ENCODE peak calls at places on chromosomes 3 and 15, in four cellular contexts. U, X, T and D are unnamed samples.

GRCh38 chr3:55405436-55405835 is 81.7 kb downstream of the WNT5A start:
- DNase-seq in T (no peak), U (no peak), X (peak), D (no peak)

GRCh38 chr15:27059610-27060202 is 88.7 kb downstream of the GABRG3 start:
- DNase-seq in T (no peak), X (peak), U (peak), D (no peak)

GRCh38 chr3:136903899-136904298 is 41.9 kb downstream of the NCK1 start:
- DNase-seq in X (no peak), T (no peak), U (no peak), D (no peak)

GRCh38 chr3:106711650-106712049 is 665.6 kb upstream of the CCDC54 start:
- DNase-seq in X (no peak), T (no peak), U (no peak), D (no peak)

GRCh38 chr3:128423525-128424147 is 43.1 kb downstream of the DNAJB8 start:
- DNase-seq in U (no peak), X (no peak), T (no peak), D (no peak)

GRCh38 chr3:100737334-100737733 is 28.0 kb downstream of the TFG start:
- DNase-seq in X (no peak), U (no peak), T (no peak), D (no peak)

GRCh38 chr3:193132247-193132646 is 108.8 kb upstream of the PLAAT1 start:
- DNase-seq in U (no peak), X (no peak), T (no peak), D (no peak)

GRCh38 chr3:30688776-30689175 is 82.4 kb downstream of the TGFBR2 start:
- DNase-seq in U (no peak), T (no peak), X (no peak), D (no peak)

GRCh38 chr15:48683991-48684765 is 38.7 kb upstream of the FBN1 start:
- DNase-seq in U (no peak), X (no peak), T (no peak), D (no peak)

GRCh38 chr3:108103040-108103751 is 12.4 kb upstream of the CD47 start:
- DNase-seq in U (no peak), T (no peak), X (no peak), D (no peak)

GRCh38 chr15:76517910-76518309 is 181.3 kb downstream of the ISL2 start:
- DNase-seq in X (no peak), T (no peak), U (no peak), D (no peak)

GRCh38 chr3:28840976-28841376 is 439.9 kb upstream of the RBMS3 start:
- DNase-seq in T (no peak), U (peak), X (no peak), D (peak)

GRCh38 chr3:71142440-71143161 is 440.9 kb downstream of the FOXP1 start:
- DNase-seq in U (no peak), T (no peak), X (no peak), D (no peak)

GRCh38 chr3:57464801-57465200 is 79.3 kb downstream of the DNAH12 start:
- DNase-seq in U (no peak), T (no peak), X (no peak), D (no peak)

GRCh38 chr3:134430950-134431445 is 54.8 kb downstream of the ANAPC13 start:
- DNase-seq in T (no peak), U (no peak), X (no peak), D (no peak)

GRCh38 chr3:13932578-13933295 is 52.9 kb upstream of the WNT7A start:
- DNase-seq in X (no peak), T (no peak), U (no peak), D (no peak)

GRCh38 chr3:174620138-174620537 is 239.0 kb upstream of the NAALADL2 start:
- DNase-seq in T (no peak), U (no peak), X (no peak), D (no peak)

GRCh38 chr3:16300881-16301359 is 35.9 kb downstream of the OXNAD1 start:
- DNase-seq in U (no peak), T (no peak), X (no peak), D (no peak)

GRCh38 chr3:176872771-176873209 is 324.5 kb downstream of the TBL1XR1 start:
- DNase-seq in X (peak), T (no peak), U (peak), D (peak)

GRCh38 chr3:169387751-169388696 is 275.5 kb downstream of the MECOM start:
- DNase-seq in U (no peak), T (no peak), X (no peak), D (no peak)

GRCh38 chr3:197117107-197117506 is 87.5 kb upstream of the MELTF start:
- DNase-seq in X (no peak), U (no peak), T (no peak), D (no peak)

GRCh38 chr3:134328147-134328591 is 46.1 kb downstream of the AMOTL2 start:
- DNase-seq in X (no peak), T (no peak), U (no peak), D (no peak)

GRCh38 chr3:133377396-133377795 is 22.5 kb upstream of the BFSP2 start:
- DNase-seq in T (no peak), U (no peak), X (no peak), D (no peak)

GRCh38 chr3:12509466-12509865 is 25.2 kb downstream of the TSEN2 start:
- DNase-seq in X (no peak), U (no peak), T (no peak), D (no peak)

GRCh38 chr15:80599359-80599758 is 95.8 kb upstream of the ABHD17C start:
- DNase-seq in T (no peak), U (no peak), X (no peak), D (no peak)

GRCh38 chr3:15050405-15051092 is 14.6 kb downstream of the MRPS25 start:
- DNase-seq in U (no peak), X (no peak), T (no peak), D (peak)

GRCh38 chr3:196111939-196112386 is 30.1 kb upstream of the TFRC start:
- DNase-seq in T (no peak), U (no peak), X (no peak), D (peak)

GRCh38 chr3:98784666-98785600 is 21.8 kb downstream of the ST3GAL6 start:
- DNase-seq in X (no peak), T (no peak), U (peak), D (no peak)

GRCh38 chr3:196263819-196264218 is 23.7 kb downstream of the PCYT1A start:
- DNase-seq in U (no peak), X (no peak), T (no peak), D (no peak)

GRCh38 chr15:69675727-69676126 is 223.1 kb downstream of the RPLP1 start:
- DNase-seq in X (no peak), U (no peak), T (no peak), D (no peak)

GRCh38 chr15:67384761-67385160 is 130.2 kb downstream of the IQCH start:
- DNase-seq in T (no peak), U (no peak), X (no peak), D (no peak)

GRCh38 chr15:39543651-39544050 is 37.2 kb upstream of the THBS1 start:
- DNase-seq in X (no peak), T (no peak), U (no peak), D (no peak)

GRCh38 chr3:10599017-10599416 is 93.6 kb upstream of the ATP2B2 start:
- DNase-seq in U (no peak), X (no peak), T (no peak), D (no peak)

GRCh38 chr15:25866251-25866650 is 3.1 kb upstream of the ATP10A start:
- DNase-seq in T (no peak), U (no peak), X (no peak), D (no peak)

GRCh38 chr3:109685084-109686079 is 348.0 kb upstream of the DPPA4 start:
- DNase-seq in X (no peak), U (peak), T (no peak), D (no peak)

GRCh38 chr3:153980252-153980590 is 141.0 kb upstream of the ARHGEF26 start:
- DNase-seq in T (no peak), U (peak), X (no peak), D (no peak)

GRCh38 chr3:23161308-23161707 is 41.8 kb upstream of the UBE2E2 start:
- DNase-seq in X (no peak), U (no peak), T (no peak), D (no peak)

GRCh38 chr3:43155464-43156121 is 49.7 kb upstream of the POMGNT2 start:
- DNase-seq in U (no peak), X (peak), T (no peak), D (no peak)

GRCh38 chr3:114176890-114177289 is 2.0 kb downstream of the DRD3 start:
- DNase-seq in U (no peak), T (no peak), X (no peak), D (no peak)

GRCh38 chr3:114178770-114179368 is at the start of gene DRD3:
- DNase-seq in T (no peak), U (no peak), X (peak), D (no peak)

GRCh38 chr3:114175204-114175987 is 3.5 kb downstream of the DRD3 start:
- DNase-seq in T (no peak), U (no peak), X (no peak), D (no peak)

GRCh38 chr3:114176487-114176886 is 2.4 kb downstream of the DRD3 start:
- DNase-seq in T (no peak), X (no peak), U (no peak), D (no peak)

DNA sequence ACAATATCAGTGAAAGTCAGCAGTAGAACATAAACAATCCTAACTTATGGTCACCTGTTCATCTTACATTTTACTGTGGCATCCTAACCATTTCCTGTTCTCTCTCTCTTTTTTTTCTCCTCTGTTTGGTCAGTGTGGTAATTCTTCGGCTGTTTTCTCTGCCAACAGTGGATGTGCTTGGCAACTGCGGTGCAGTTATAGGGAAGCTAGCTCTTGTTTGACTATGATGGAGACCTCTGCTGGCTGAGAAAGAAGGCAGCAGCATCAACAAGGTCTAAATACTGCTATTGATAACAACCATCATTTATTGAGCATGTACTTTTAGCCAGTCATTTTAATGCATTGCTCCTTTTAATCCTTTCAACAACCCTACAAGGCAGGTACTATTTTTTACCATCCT is 723 bp upstream of the DRD3 start:
- DNase-seq in U (no peak), T (no peak), X (no peak), D (no peak)
- TF ChIP-seq CTCF in U (peak), T (peak), X (no peak), D (peak)

GRCh38 chr3:132209860-132210259 is 107.3 kb upstream of the ACP3 start:
- DNase-seq in U (no peak), X (no peak), T (no peak), D (no peak)

GRCh38 chr3:132205609-132206008 is 111.6 kb upstream of the ACP3 start:
- DNase-seq in X (no peak), T (no peak), U (no peak), D (no peak)

GRCh38 chr3:132211896-132212295 is 105.3 kb upstream of the ACP3 start:
- DNase-seq in U (no peak), X (no peak), T (no peak), D (no peak)

GRCh38 chr3:132210476-132211346 is 106.5 kb upstream of the ACP3 start:
- DNase-seq in U (no peak), X (peak), T (no peak), D (no peak)
- TF ChIP-seq CTCF in U (peak), X (peak), T (peak), D (peak)

GRCh38 chr15:64618569-64618968 is 156.8 kb downstream of the RBPMS2 start:
- DNase-seq in X (no peak), T (no peak), U (no peak), D (no peak)
- TF ChIP-seq CTCF in X (no peak), T (no peak), U (no peak), D (no peak)

GRCh38 chr15:33699691-33700447 is 268.4 kb upstream of the CHRM5 start:
- DNase-seq in T (no peak), U (no peak), X (no peak), D (no peak)
- TF ChIP-seq CTCF in T (peak), U (peak), X (peak), D (no peak)

GRCh38 chr3:184255291-184256039 is 5.9 kb downstream of the CAMK2N2 start:
- DNase-seq in U (no peak), T (no peak), X (no peak), D (no peak)

GRCh38 chr3:184248454-184249411 is at the start of gene ALG3:
- DNase-seq in X (peak), U (peak), T (peak), D (peak)

GRCh38 chr3:184250167-184250828 is 826 bp downstream of the EEF1AKMT4 start:
- DNase-seq in U (peak), X (peak), T (peak), D (peak)

DNA sequence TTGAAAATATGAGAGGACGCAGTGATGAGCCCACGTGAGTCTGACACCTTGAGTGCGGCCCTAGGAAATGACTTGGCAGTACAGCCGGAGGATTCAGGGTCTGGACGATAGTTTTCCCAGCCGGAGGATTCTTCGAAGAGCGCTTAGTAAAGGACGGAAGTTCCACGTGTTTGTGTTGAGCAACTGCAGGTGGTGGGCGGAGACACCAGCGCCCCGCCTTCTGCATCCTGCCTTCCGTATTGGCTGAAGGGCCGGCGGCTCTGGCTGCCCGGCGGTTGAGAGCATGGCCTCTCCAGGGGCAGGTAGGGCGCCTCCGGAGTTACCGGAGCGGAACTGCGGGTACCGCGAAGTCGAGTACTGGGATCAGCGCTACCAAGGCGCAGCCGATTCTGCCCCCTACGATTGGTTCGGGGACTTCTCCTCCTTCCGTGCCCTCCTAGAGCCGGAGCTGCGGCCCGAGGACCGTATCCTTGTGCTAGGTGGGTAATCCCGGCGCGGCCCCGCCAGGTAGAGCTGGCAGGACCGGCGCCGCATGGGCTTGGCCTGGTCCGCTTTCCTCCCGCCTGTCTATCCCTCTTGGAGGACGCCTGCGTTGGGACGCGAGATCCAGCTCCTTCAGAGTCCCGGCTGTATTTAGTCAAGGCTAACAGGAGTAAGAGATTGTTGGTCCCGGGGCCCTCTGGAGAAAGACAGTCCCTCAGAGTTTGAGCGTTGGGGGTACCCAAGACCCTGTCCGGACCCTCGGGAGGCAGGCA is at the start of gene EEF1AKMT4:
- DNase-seq in T (peak), X (peak), U (peak), D (peak)
- TF ChIP-seq CTCF in T (peak), X (no peak), U (no peak), D (peak)

GRCh38 chr15:31442203-31443090 is 115.8 kb downstream of the KLF13 start:
- DNase-seq in X (no peak), U (peak), T (no peak), D (no peak)
- TF ChIP-seq CTCF in X (no peak), U (peak), T (peak), D (peak)

DNA sequence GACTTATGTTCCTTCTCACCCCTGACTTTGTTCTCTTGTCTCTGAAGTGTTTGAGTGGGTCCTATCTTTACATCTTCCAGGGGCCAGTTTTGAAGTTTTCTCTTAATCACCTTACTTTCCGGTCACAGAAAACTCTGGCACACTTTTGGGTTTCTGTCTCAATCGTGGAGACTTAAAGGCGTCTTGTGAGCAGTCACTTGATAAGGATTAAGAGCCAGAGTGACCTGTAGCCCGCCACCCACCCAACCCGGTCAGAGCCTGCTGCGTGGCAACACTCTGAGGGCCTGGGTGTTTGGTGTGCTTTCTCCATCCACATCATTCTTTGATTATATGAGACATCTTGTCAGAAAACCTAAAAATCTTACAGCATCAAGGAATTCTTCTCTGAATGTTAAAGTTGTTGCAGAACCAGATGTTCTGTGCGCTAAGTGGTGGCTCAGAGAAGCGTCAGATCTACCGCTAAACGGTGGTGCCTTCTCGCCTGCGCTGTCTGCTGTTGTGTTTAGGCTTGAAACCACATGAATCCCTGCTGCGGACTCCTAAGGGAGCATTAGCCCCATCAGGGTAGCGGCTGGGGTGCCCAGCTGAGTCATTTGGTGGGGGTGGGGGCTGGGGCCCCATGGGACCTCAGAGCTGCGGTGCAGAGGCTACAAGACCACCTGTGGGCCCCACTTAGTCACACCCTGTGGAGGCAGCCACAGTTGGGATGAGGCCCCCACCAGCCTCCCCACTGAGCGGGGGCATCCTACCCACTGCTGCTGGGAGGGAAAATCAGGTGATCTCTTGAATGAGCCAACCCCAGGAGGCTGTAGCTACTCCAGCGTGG is 158.7 kb upstream of the BHLHE40 start:
- DNase-seq in X (no peak), T (no peak), U (no peak), D (no peak)
- TF ChIP-seq CTCF in X (no peak), T (no peak), U (no peak), D (no peak)

DNA sequence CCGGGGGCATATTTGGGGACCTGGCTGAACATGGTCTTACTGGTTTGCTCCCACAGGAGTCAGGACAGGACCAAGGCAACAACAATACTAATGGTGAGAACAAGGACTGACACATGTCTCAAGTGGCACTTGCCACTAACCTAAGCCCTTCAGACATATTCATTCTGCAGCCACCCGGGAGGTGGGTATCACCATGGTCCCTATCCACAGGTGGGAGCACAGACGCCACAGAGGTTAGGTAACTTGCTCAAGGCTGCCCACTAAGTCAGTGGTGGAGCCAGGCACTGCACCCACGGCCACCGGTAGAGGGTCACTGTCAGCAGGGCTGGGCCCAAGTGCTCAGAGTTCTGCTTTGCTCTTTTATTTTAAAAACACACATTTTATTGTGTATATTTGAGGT is 29.8 kb upstream of the SLC41A3 start:
- DNase-seq in U (no peak), T (no peak), X (peak), D (no peak)
- TF ChIP-seq CTCF in U (peak), T (peak), X (peak), D (peak)

DNA sequence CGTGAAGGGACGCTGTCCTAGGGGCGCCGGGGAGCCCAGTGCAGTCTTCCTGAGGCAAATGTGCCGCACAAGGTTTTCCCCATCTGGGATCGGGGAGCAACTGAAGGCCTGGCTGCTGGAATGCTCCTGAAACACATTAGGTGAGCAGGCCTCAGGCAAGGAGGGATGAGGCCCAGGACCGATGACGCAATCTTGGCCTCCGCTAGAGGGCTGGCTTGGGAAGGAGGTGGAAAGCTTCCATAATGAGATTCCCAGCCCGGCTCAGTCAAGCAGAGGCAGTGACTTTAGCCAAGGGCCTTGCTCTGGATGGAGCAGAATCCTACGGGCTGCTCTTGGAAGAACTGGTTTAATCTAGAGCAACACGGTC is 50.8 kb downstream of the CPN2 start:
- DNase-seq in U (peak), X (peak), T (no peak), D (no peak)
- TF ChIP-seq CTCF in U (peak), X (no peak), T (peak), D (no peak)